ENCODE peak calls at places on chromosomes 3 and 15, in six cellular contexts. P is tibial artery, E is adrenal gland, W is H9, K is pancreas, V is HCT116. M is an unnamed sample.

GRCh38 chr3:12342151-12342550 is 53.3 kb downstream of the PPARG start:
- DNase-seq in W (no peak), P (no peak), V (no peak), E (no peak), K (no peak), M (no peak)

GRCh38 chr3:134350861-134351311 is 23.4 kb downstream of the AMOTL2 start:
- DNase-seq in V (no peak), P (no peak), E (no peak), K (peak; percentile 85), W (no peak), M (no peak)

GRCh38 chr3:32319607-32320006 is 72.0 kb upstream of the CMTM7 start:
- DNase-seq in K (no peak), V (no peak), W (no peak), P (no peak), E (no peak), M (no peak)

GRCh38 chr3:184311633-184312032 is 2.8 kb upstream of the EIF4G1 start:
- DNase-seq in P (no peak), K (no peak), E (no peak), V (no peak), W (no peak), M (no peak)

GRCh38 chr15:71934446-71934845 is 124.1 kb downstream of the NR2E3 start:
- DNase-seq in P (no peak), E (no peak), K (no peak), W (no peak), V (no peak), M (no peak)

GRCh38 chr15:42194502-42194901 is 13.6 kb downstream of the VPS39 start:
- DNase-seq in P (no peak), W (no peak), V (no peak), E (peak; percentile 57), K (no peak), M (no peak)

GRCh38 chr3:170717410-170718402 is 131.8 kb upstream of the SLC7A14 start:
- DNase-seq in W (no peak), V (no peak), K (no peak), P (no peak), E (peak; percentile 46), M (no peak)

GRCh38 chr15:81270188-81270587 is 53.8 kb downstream of the STARD5 start:
- DNase-seq in W (no peak), P (no peak), E (no peak), K (no peak), V (no peak), M (no peak)

GRCh38 chr3:119333773-119334492 is 39.8 kb downstream of the ARHGAP31 start:
- DNase-seq in P (no peak), W (no peak), K (no peak), E (peak; percentile 16), V (no peak), M (no peak)

GRCh38 chr3:148309390-148310035 is 388.2 kb upstream of the AGTR1 start:
- DNase-seq in P (no peak), E (peak; percentile 16), V (peak; percentile 45), K (no peak), W (peak; percentile 45), M (no peak)

GRCh38 chr3:108311797-108312196 is 15.4 kb downstream of the HHLA2 start:
- DNase-seq in P (no peak), V (no peak), W (peak; percentile 36), E (no peak), K (no peak), M (no peak)

GRCh38 chr3:9386501-9387321 is 10.7 kb upstream of the SETD5 start:
- DNase-seq in W (no peak), P (no peak), E (no peak), K (no peak), V (no peak), M (no peak)

DNA sequence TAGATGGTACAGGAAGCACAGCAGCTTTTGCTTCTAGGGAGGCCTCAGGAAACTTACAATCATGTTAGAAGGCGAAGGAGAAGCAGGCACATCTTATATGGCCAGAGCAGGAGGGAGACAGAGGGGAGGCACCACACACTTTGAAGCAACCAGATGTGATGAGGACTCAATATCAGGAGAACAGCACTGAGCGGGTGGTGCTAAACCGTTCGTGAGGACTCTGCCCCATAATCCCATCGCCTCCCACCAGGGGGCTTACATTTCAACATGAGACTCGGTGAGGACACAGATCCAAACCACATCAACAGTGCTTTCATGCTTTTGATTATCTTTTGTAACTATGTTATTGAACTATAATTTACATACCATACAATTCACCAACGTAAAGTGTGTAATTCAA is 7.6 kb upstream of the TMEM44 start:
- DNase-seq in W (no peak), K (no peak), V (peak; percentile 8), E (no peak), P (no peak), M (peak; percentile 74)
- TF ChIP-seq CTCF in W (peak; percentile 52), K (no peak), V (peak; percentile 46), E (no peak), P (no peak), M (peak; percentile 27)

GRCh38 chr3:44117239-44117638 is 124.4 kb upstream of the TOPAZ1 start:
- DNase-seq in P (no peak), V (no peak), K (peak; percentile 37), E (no peak), W (peak; percentile 61), M (no peak)

GRCh38 chr3:44110643-44111042 is 131.0 kb upstream of the TOPAZ1 start:
- DNase-seq in K (no peak), V (no peak), P (no peak), W (peak; percentile 8), E (no peak), M (no peak)

GRCh38 chr3:44117736-44118135 is 124.0 kb upstream of the TOPAZ1 start:
- DNase-seq in P (no peak), E (no peak), K (no peak), W (no peak), V (no peak), M (no peak)

GRCh38 chr3:44111482-44111881 is 130.2 kb upstream of the TOPAZ1 start:
- DNase-seq in P (no peak), V (no peak), K (no peak), E (no peak), W (peak; percentile 7), M (no peak)

GRCh38 chr3:44114142-44114541 is 127.5 kb upstream of the TOPAZ1 start:
- DNase-seq in E (peak; percentile 39), V (peak; percentile 42), K (peak; percentile 57), P (no peak), W (peak; percentile 87), M (no peak)
- TF ChIP-seq CTCF in E (no peak), V (peak; percentile 85), K (peak; percentile 31), P (no peak), W (peak; percentile 83), M (peak; percentile 51)

GRCh38 chr15:66007663-66008262 is 138.5 kb downstream of the RAB11A start:
- DNase-seq in W (no peak), K (no peak), E (no peak), V (no peak), P (no peak), M (no peak)
- TF ChIP-seq CTCF in W (peak; percentile 67), K (no peak), E (no peak), V (peak; percentile 56), P (no peak), M (no peak)

GRCh38 chr3:67619966-67620365 is 34.4 kb downstream of the SUCLG2 start:
- DNase-seq in W (no peak), K (no peak), E (no peak), P (no peak), V (no peak), M (no peak)

GRCh38 chr3:67614195-67614594 is 40.2 kb downstream of the SUCLG2 start:
- DNase-seq in P (no peak), W (peak; percentile 34), V (no peak), E (no peak), K (no peak), M (no peak)

GRCh38 chr3:67620869-67621268 is 33.5 kb downstream of the SUCLG2 start:
- DNase-seq in W (no peak), P (no peak), V (no peak), E (no peak), K (no peak), M (no peak)

GRCh38 chr3:67616046-67616445 is 38.4 kb downstream of the SUCLG2 start:
- DNase-seq in E (no peak), V (no peak), W (no peak), K (no peak), P (no peak), M (no peak)

GRCh38 chr3:67617518-67617917 is 36.9 kb downstream of the SUCLG2 start:
- DNase-seq in K (no peak), E (no peak), V (no peak), P (no peak), W (no peak), M (no peak)
- TF ChIP-seq CTCF in K (no peak), E (no peak), V (no peak), P (no peak), W (no peak), M (no peak)

GRCh38 chr3:63656791-63657190 is 4.3 kb downstream of the SNTN start:
- DNase-seq in K (no peak), P (no peak), W (no peak), E (no peak), V (no peak), M (no peak)
- TF ChIP-seq CTCF in K (no peak), P (no peak), W (no peak), E (no peak), V (no peak), M (no peak)

GRCh38 chr15:75367913-75368688 is at the start of gene MAN2C1:
- DNase-seq in K (peak; percentile 99), V (peak; percentile 97), E (peak; percentile 99), P (peak; percentile 97), W (peak; percentile 98), M (peak; percentile 96)
- TF ChIP-seq CTCF in K (peak; percentile 50), V (peak; percentile 88), E (peak; percentile 74), P (peak; percentile 64), W (peak; percentile 79), M (peak; percentile 86)

GRCh38 chr3:44924102-44925084 is 50.0 kb downstream of the TGM4 start:
- DNase-seq in W (no peak), P (no peak), E (peak; percentile 41), K (no peak), V (no peak), M (no peak)

GRCh38 chr3:44926921-44927320 is 49.1 kb downstream of the ZDHHC3 start:
- DNase-seq in K (no peak), E (no peak), V (no peak), P (no peak), W (no peak), M (no peak)

GRCh38 chr3:44923634-44924033 is 49.2 kb downstream of the TGM4 start:
- DNase-seq in K (no peak), V (no peak), P (no peak), W (no peak), E (no peak), M (no peak)

GRCh38 chr3:44929782-44930181 is 46.2 kb downstream of the ZDHHC3 start:
- DNase-seq in W (no peak), E (peak; percentile 30), K (no peak), P (no peak), V (no peak), M (no peak)

GRCh38 chr3:44926172-44926571 is 49.8 kb downstream of the ZDHHC3 start:
- DNase-seq in V (no peak), E (no peak), W (no peak), K (no peak), P (no peak), M (no peak)
- TF ChIP-seq CTCF in V (peak; percentile 28), E (no peak), W (peak; percentile 55), K (no peak), P (no peak), M (no peak)